ENCODE peak calls at places on chromosome X, in ten cellular contexts. B is mesenchymal stem cell, E is kidney, G is heart left ventricle, S is coronary artery, W is left ventricle myocardium inferior, T is uterus, F is brain microvascular endothelial cell, D is pancreas, Z is psoas muscle. I is an unnamed sample.

GRCh38 chrX:107979534-107979933 is 2.6 kb downstream of the TEX13B start:
- DNase-seq in B (no peak), E (no peak), G (no peak), S (no peak), W (no peak), T (no peak), F (no peak), D (no peak), Z (no peak), I (no peak)

GRCh38 chrX:22163306-22163705 is 109.4 kb upstream of the CBLL2 start:
- DNase-seq in B (no peak), E (no peak), G (no peak), S (no peak), W (no peak), T (no peak), F (no peak), D (no peak), Z (no peak), I (no peak)

GRCh38 chrX:72347366-72347765 is 41.7 kb upstream of the CITED1 start:
- DNase-seq in B (peak), E (no peak), G (peak), S (no peak), W (peak), T (no peak), F (no peak), D (no peak), Z (peak), I (no peak)

GRCh38 chrX:135477576-135477975 is 42.9 kb upstream of the INTS6L start:
- DNase-seq in B (peak), E (peak), G (peak), S (no peak), W (peak), T (no peak), F (peak), D (peak), Z (no peak), I (peak)

GRCh38 chrX:15719324-15719968 is 18.6 kb upstream of the CA5B start:
- DNase-seq in B (no peak), E (no peak), G (no peak), S (no peak), W (no peak), T (no peak), F (no peak), D (no peak), Z (no peak), I (no peak)

GRCh38 chrX:4263005-4263404 is 549.6 kb upstream of the PRKX start:
- DNase-seq in B (no peak), E (no peak), G (no peak), S (no peak), W (no peak), T (no peak), F (no peak), D (no peak), Z (no peak), I (no peak)

GRCh38 chrX:13398073-13398823 is 78.4 kb upstream of the ATXN3L start:
- DNase-seq in B (peak), E (peak), G (peak), S (peak), W (no peak), T (peak), F (peak), D (no peak), Z (peak), I (no peak)

GRCh38 chrX:17007134-17007768 is 60.8 kb downstream of the REPS2 start:
- DNase-seq in B (peak), E (no peak), G (no peak), S (no peak), W (no peak), T (no peak), F (no peak), D (no peak), Z (no peak), I (no peak)

GRCh38 chrX:109939498-109939897 is 63.4 kb upstream of the TMEM164 start:
- DNase-seq in B (no peak), E (no peak), G (no peak), S (no peak), W (no peak), T (no peak), F (no peak), D (no peak), Z (no peak), I (no peak)

GRCh38 chrX:3286196-3286920 is 60.1 kb downstream of the MXRA5 start:
- DNase-seq in B (peak), E (no peak), G (no peak), S (no peak), W (no peak), T (no peak), F (peak), D (no peak), Z (no peak), I (no peak)

DNA sequence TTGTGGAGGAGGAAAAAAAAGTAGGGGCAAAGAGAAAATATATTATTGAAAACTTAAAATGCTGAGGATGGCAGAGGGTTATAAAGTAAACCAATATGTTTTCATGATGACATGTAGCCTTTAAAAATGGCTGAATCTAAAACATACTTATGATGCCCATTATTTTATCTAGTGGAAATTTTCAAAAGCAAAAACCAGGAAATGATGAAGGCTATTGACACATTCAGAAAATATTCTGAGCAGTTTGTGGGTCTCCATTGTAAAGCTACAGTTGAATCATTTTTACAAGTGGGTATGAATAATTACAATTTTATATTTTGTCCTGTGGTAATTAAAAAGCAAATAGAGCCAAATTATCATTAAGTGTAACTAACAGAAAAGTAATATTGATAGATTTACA is 10.7 kb downstream of the PLS3 start:
- DNase-seq in B (no peak), E (no peak), G (no peak), S (no peak), W (no peak), T (no peak), F (no peak), D (no peak), Z (no peak), I (no peak)
- H3K27ac ChIP-seq in B (no peak), E (no peak), G (no peak), S (peak), W (peak), T (peak), F (no peak), D (no peak), Z (no peak), I (no peak)

GRCh38 chrX:148134578-148134977 is 153.4 kb downstream of the FMR1NB start:
- DNase-seq in B (no peak), E (no peak), G (no peak), S (no peak), W (no peak), T (no peak), F (no peak), D (no peak), Z (no peak), I (no peak)

GRCh38 chrX:148133099-148133725 is 152.1 kb downstream of the FMR1NB start:
- DNase-seq in B (no peak), E (no peak), G (no peak), S (no peak), W (no peak), T (no peak), F (no peak), D (no peak), Z (no peak), I (no peak)

GRCh38 chrX:148135738-148136137 is 154.6 kb downstream of the FMR1NB start:
- DNase-seq in B (no peak), E (no peak), G (no peak), S (no peak), W (no peak), T (no peak), F (no peak), D (no peak), Z (no peak), I (no peak)
- H3K27ac ChIP-seq in B (no peak), E (no peak), G (no peak), S (no peak), W (no peak), T (no peak), F (no peak), D (no peak), Z (no peak), I (no peak)

GRCh38 chrX:41291309-41291708 is 42.7 kb upstream of the DDX3X start:
- DNase-seq in B (no peak), E (no peak), G (no peak), S (no peak), W (no peak), T (no peak), F (no peak), D (no peak), Z (no peak), I (no peak)
- H3K27ac ChIP-seq in B (no peak), E (no peak), G (no peak), S (no peak), W (no peak), T (no peak), F (no peak), D (no peak), Z (no peak), I (no peak)

DNA sequence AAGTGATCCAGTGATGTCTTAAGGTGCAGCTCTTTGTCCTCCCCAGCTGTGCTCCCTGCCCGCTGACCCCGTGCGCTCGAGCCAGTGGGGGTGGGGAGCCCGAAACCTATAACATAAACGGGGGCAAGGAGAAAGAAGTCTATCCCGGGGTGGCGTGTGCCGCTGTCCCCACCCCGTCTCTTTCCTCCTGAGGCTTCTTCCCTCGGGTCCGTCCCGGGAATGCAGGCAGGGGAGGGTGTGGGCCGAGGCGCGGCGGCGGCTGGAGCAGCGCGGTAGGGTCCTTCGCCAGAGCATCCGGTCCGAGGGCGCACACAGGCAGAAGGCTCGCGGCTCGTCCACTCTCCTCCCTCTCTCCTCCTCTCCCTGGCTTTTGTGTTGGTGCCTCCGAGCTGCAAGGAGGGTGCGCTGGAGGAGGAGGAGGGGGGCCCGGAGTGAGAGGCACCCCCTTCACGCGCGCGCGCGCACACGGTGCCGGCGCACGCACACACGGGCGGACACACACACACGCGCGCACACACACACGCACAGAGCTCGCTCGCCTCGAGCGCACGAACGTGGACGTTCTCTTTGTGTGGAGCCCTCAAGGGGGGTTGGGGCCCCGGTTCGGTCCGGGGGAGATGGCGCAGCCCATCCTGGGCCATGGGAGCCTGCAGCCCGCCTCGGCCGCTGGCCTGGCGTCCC is at the start of gene RAB33A:
- DNase-seq in B (peak), E (peak), G (peak), S (no peak), W (peak), T (peak), F (no peak), D (peak), Z (no peak), I (peak)
- H3K27ac ChIP-seq in B (no peak), E (peak), G (no peak), S (peak), W (peak), T (peak), F (peak), D (no peak), Z (no peak), I (peak)

GRCh38 chrX:24563291-24564010 is 83.7 kb downstream of the PCYT1B start:
- DNase-seq in B (no peak), E (no peak), G (no peak), S (no peak), W (no peak), T (no peak), F (no peak), D (peak), Z (no peak), I (no peak)
- H3K27ac ChIP-seq in B (no peak), E (no peak), G (no peak), S (no peak), W (no peak), T (no peak), F (no peak), D (no peak), Z (no peak), I (peak)

I was measured in caudate nucleus.